ENCODE peak calls at places on chromosomes 3 and 15, in six cellular contexts. One of them, this sample, is unnamed.

GRCh38 chr3:173225351-173225750 is 84.3 kb upstream of the SPATA16 start:
- DNase-seq in K562: no peak
- DNase-seq in CD8-positive, alpha-beta T cell: no peak
- DNase-seq in fibroblast of the aortic adventitia: no peak
- DNase-seq in IMR-90: no peak
- DNase-seq in MM.1S: no peak
- DNase-seq in this sample: no peak

GRCh38 chr15:63380828-63381282 is 791 bp downstream of the CA12 start:
- DNase-seq in K562: no peak
- DNase-seq in CD8-positive, alpha-beta T cell: no peak
- DNase-seq in fibroblast of the aortic adventitia: peak; percentile 63
- DNase-seq in IMR-90: no peak
- DNase-seq in MM.1S: no peak
- DNase-seq in this sample: no peak

GRCh38 chr15:67720556-67721175 is 104.6 kb upstream of the SKOR1 start:
- DNase-seq in K562: no peak
- DNase-seq in CD8-positive, alpha-beta T cell: no peak
- DNase-seq in fibroblast of the aortic adventitia: no peak
- DNase-seq in IMR-90: no peak
- DNase-seq in MM.1S: no peak
- DNase-seq in this sample: no peak

GRCh38 chr3:126924458-126924857 is 58.5 kb upstream of the PLXNA1 start:
- DNase-seq in K562: no peak
- DNase-seq in CD8-positive, alpha-beta T cell: no peak
- DNase-seq in fibroblast of the aortic adventitia: no peak
- DNase-seq in IMR-90: no peak
- DNase-seq in MM.1S: no peak
- DNase-seq in this sample: no peak

GRCh38 chr3:72444642-72445223 is 403.5 kb downstream of the SHQ1 start:
- DNase-seq in K562: no peak
- DNase-seq in CD8-positive, alpha-beta T cell: no peak
- DNase-seq in fibroblast of the aortic adventitia: no peak
- DNase-seq in IMR-90: peak; percentile 12
- DNase-seq in MM.1S: peak; percentile 25
- DNase-seq in this sample: no peak

GRCh38 chr15:59174161-59174845 is 32.3 kb upstream of the LDHAL6B start:
- DNase-seq in K562: no peak
- DNase-seq in CD8-positive, alpha-beta T cell: no peak
- DNase-seq in fibroblast of the aortic adventitia: no peak
- DNase-seq in IMR-90: peak; percentile 36
- DNase-seq in MM.1S: no peak
- DNase-seq in this sample: no peak

GRCh38 chr15:101765772-101766456 is 37.4 kb upstream of the OR4F6 start:
- DNase-seq in K562: peak; percentile 3
- DNase-seq in CD8-positive, alpha-beta T cell: no peak
- DNase-seq in fibroblast of the aortic adventitia: no peak
- DNase-seq in IMR-90: no peak
- DNase-seq in MM.1S: no peak
- DNase-seq in this sample: no peak

GRCh38 chr3:132311860-132312259 is 5.3 kb upstream of the ACP3 start:
- DNase-seq in K562: no peak
- DNase-seq in CD8-positive, alpha-beta T cell: no peak
- DNase-seq in fibroblast of the aortic adventitia: peak; percentile 46
- DNase-seq in IMR-90: peak; percentile 32
- DNase-seq in MM.1S: no peak
- DNase-seq in this sample: no peak

GRCh38 chr3:9893739-9894138 is 3.3 kb downstream of the JAGN1 start:
- DNase-seq in K562: no peak
- DNase-seq in CD8-positive, alpha-beta T cell: no peak
- DNase-seq in fibroblast of the aortic adventitia: no peak
- DNase-seq in IMR-90: no peak
- DNase-seq in MM.1S: no peak
- DNase-seq in this sample: no peak

GRCh38 chr3:30970183-30970582 is 75.7 kb upstream of the GADL1 start:
- DNase-seq in K562: no peak
- DNase-seq in CD8-positive, alpha-beta T cell: no peak
- DNase-seq in fibroblast of the aortic adventitia: peak; percentile 11
- DNase-seq in IMR-90: no peak
- DNase-seq in MM.1S: no peak
- DNase-seq in this sample: peak; percentile 2

GRCh38 chr15:39925112-39925830 is 5.2 kb upstream of the GPR176 start:
- DNase-seq in K562: no peak
- DNase-seq in CD8-positive, alpha-beta T cell: no peak
- DNase-seq in fibroblast of the aortic adventitia: peak; percentile 37
- DNase-seq in IMR-90: peak; percentile 77
- DNase-seq in MM.1S: peak; percentile 19
- DNase-seq in this sample: peak; percentile 42

GRCh38 chr15:69324031-69324430 is 25.3 kb downstream of the PAQR5 start:
- DNase-seq in K562: no peak
- DNase-seq in CD8-positive, alpha-beta T cell: no peak
- DNase-seq in fibroblast of the aortic adventitia: no peak
- DNase-seq in IMR-90: no peak
- DNase-seq in MM.1S: no peak
- DNase-seq in this sample: no peak

GRCh38 chr3:158830391-158830790 is 28.5 kb downstream of the MFSD1 start:
- DNase-seq in K562: no peak
- DNase-seq in CD8-positive, alpha-beta T cell: no peak
- DNase-seq in fibroblast of the aortic adventitia: no peak
- DNase-seq in IMR-90: peak; percentile 48
- DNase-seq in MM.1S: no peak
- DNase-seq in this sample: no peak

GRCh38 chr3:60365360-60365759 is 885.9 kb downstream of the FHIT start:
- DNase-seq in K562: no peak
- DNase-seq in CD8-positive, alpha-beta T cell: no peak
- DNase-seq in fibroblast of the aortic adventitia: peak; percentile 19
- DNase-seq in IMR-90: peak; percentile 69
- DNase-seq in MM.1S: no peak
- DNase-seq in this sample: no peak

GRCh38 chr3:152175576-152175883 is 93.2 kb upstream of the MBNL1 start:
- DNase-seq in K562: no peak
- DNase-seq in CD8-positive, alpha-beta T cell: no peak
- DNase-seq in fibroblast of the aortic adventitia: peak; percentile 95
- DNase-seq in IMR-90: peak; percentile 95
- DNase-seq in MM.1S: no peak
- DNase-seq in this sample: no peak

GRCh38 chr3:14573706-14574105 is 33.6 kb upstream of the GRIP2 start:
- DNase-seq in K562: no peak
- DNase-seq in CD8-positive, alpha-beta T cell: no peak
- DNase-seq in fibroblast of the aortic adventitia: no peak
- DNase-seq in IMR-90: no peak
- DNase-seq in MM.1S: no peak
- DNase-seq in this sample: no peak

GRCh38 chr3:34207826-34208225 is 409.4 kb downstream of the PDCD6IP start:
- DNase-seq in K562: no peak
- DNase-seq in CD8-positive, alpha-beta T cell: no peak
- DNase-seq in fibroblast of the aortic adventitia: peak; percentile 16
- DNase-seq in IMR-90: no peak
- DNase-seq in MM.1S: no peak
- DNase-seq in this sample: no peak

GRCh38 chr3:56815571-56815970 is 13.8 kb upstream of the ARHGEF3 start:
- DNase-seq in K562: no peak
- DNase-seq in CD8-positive, alpha-beta T cell: no peak
- DNase-seq in fibroblast of the aortic adventitia: no peak
- DNase-seq in IMR-90: no peak
- DNase-seq in MM.1S: no peak
- DNase-seq in this sample: no peak
- H3K4me3 ChIP-seq in K562: no peak overlapping the region
- H3K4me3 ChIP-seq in CD8-positive, alpha-beta T cell: no peak overlapping the region
- H3K4me3 ChIP-seq in fibroblast of the aortic adventitia: no peak overlapping the region
- H3K4me3 ChIP-seq in IMR-90: no peak overlapping the region
- H3K4me3 ChIP-seq in MM.1S: no peak overlapping the region
- H3K4me3 ChIP-seq in this sample: no peak overlapping the region

GRCh38 chr15:85388962-85389361 is 8.6 kb downstream of the AKAP13 start:
- DNase-seq in K562: no peak
- DNase-seq in CD8-positive, alpha-beta T cell: no peak
- DNase-seq in fibroblast of the aortic adventitia: no peak
- DNase-seq in IMR-90: no peak
- DNase-seq in MM.1S: no peak
- DNase-seq in this sample: no peak

GRCh38 chr15:85393206-85393605 is 12.8 kb downstream of the AKAP13 start:
- DNase-seq in K562: no peak
- DNase-seq in CD8-positive, alpha-beta T cell: no peak
- DNase-seq in fibroblast of the aortic adventitia: no peak
- DNase-seq in IMR-90: no peak
- DNase-seq in MM.1S: no peak
- DNase-seq in this sample: no peak

GRCh38 chr15:85386261-85386660 is 5.9 kb downstream of the AKAP13 start:
- DNase-seq in K562: no peak
- DNase-seq in CD8-positive, alpha-beta T cell: no peak
- DNase-seq in fibroblast of the aortic adventitia: no peak
- DNase-seq in IMR-90: no peak
- DNase-seq in MM.1S: no peak
- DNase-seq in this sample: no peak

GRCh38 chr15:85389774-85390173 is 9.4 kb downstream of the AKAP13 start:
- DNase-seq in K562: no peak
- DNase-seq in CD8-positive, alpha-beta T cell: no peak
- DNase-seq in fibroblast of the aortic adventitia: no peak
- DNase-seq in IMR-90: no peak
- DNase-seq in MM.1S: no peak
- DNase-seq in this sample: no peak

DNA sequence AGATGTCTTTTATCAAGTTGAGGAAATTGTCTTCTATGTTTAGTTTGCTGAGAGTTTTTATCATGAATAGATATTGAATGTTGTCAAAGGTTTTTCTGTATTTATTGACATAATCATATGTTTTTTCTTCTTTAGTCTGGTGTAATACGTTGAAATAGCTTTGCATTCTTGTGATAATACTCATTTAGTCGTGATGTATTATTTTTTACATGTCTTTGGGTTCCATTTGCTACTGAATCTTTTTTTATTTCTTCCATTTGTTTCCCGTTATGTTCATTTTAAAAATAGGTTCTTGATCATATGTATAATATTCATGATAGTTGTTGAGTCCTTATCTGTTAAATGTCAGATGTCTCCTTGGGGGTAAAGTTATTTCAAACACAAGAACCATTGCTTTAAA is 8.1 kb downstream of the AKAP13 start:
- DNase-seq in K562: no peak
- DNase-seq in CD8-positive, alpha-beta T cell: no peak
- DNase-seq in fibroblast of the aortic adventitia: peak; percentile 67
- DNase-seq in IMR-90: no peak
- DNase-seq in MM.1S: no peak
- DNase-seq in this sample: no peak
- H3K4me3 ChIP-seq in K562: no peak overlapping the region
- H3K4me3 ChIP-seq in CD8-positive, alpha-beta T cell: no peak overlapping the region
- H3K4me3 ChIP-seq in fibroblast of the aortic adventitia: no peak overlapping the region
- H3K4me3 ChIP-seq in IMR-90: no peak overlapping the region
- H3K4me3 ChIP-seq in MM.1S: no peak overlapping the region
- H3K4me3 ChIP-seq in this sample: no peak overlapping the region

GRCh38 chr15:85950101-85950500 is 129.6 kb upstream of the AGBL1 start:
- DNase-seq in K562: no peak
- DNase-seq in CD8-positive, alpha-beta T cell: no peak
- DNase-seq in fibroblast of the aortic adventitia: no peak
- DNase-seq in IMR-90: no peak
- DNase-seq in MM.1S: peak; percentile 93
- DNase-seq in this sample: no peak
- H3K4me3 ChIP-seq in K562: no peak overlapping the region
- H3K4me3 ChIP-seq in CD8-positive, alpha-beta T cell: no peak overlapping the region
- H3K4me3 ChIP-seq in fibroblast of the aortic adventitia: no peak overlapping the region
- H3K4me3 ChIP-seq in IMR-90: no peak overlapping the region
- H3K4me3 ChIP-seq in MM.1S: no peak overlapping the region
- H3K4me3 ChIP-seq in this sample: no peak overlapping the region

GRCh38 chr3:13550257-13550693 is 1.4 kb downstream of the FBLN2 start:
- DNase-seq in K562: no peak
- DNase-seq in CD8-positive, alpha-beta T cell: no peak
- DNase-seq in fibroblast of the aortic adventitia: no peak
- DNase-seq in IMR-90: no peak
- DNase-seq in MM.1S: no peak
- DNase-seq in this sample: no peak

GRCh38 chr3:13548696-13549512 is at the start of gene FBLN2:
- DNase-seq in K562: peak; percentile 100
- DNase-seq in CD8-positive, alpha-beta T cell: peak; percentile 11
- DNase-seq in fibroblast of the aortic adventitia: peak; percentile 46
- DNase-seq in IMR-90: no peak
- DNase-seq in MM.1S: no peak
- DNase-seq in this sample: peak; percentile 100

GRCh38 chr3:13552855-13553652 is 4.1 kb downstream of the FBLN2 start:
- DNase-seq in K562: no peak
- DNase-seq in CD8-positive, alpha-beta T cell: no peak
- DNase-seq in fibroblast of the aortic adventitia: peak; percentile 64
- DNase-seq in IMR-90: no peak
- DNase-seq in MM.1S: no peak
- DNase-seq in this sample: no peak

GRCh38 chr3:13549513-13550256 is 760 bp downstream of the FBLN2 start:
- DNase-seq in K562: no peak
- DNase-seq in CD8-positive, alpha-beta T cell: peak; percentile 29
- DNase-seq in fibroblast of the aortic adventitia: no peak
- DNase-seq in IMR-90: no peak
- DNase-seq in MM.1S: no peak
- DNase-seq in this sample: peak; percentile 53

GRCh38 chr3:13550791-13551360 is 2.0 kb downstream of the FBLN2 start:
- DNase-seq in K562: no peak
- DNase-seq in CD8-positive, alpha-beta T cell: no peak
- DNase-seq in fibroblast of the aortic adventitia: no peak
- DNase-seq in IMR-90: no peak
- DNase-seq in MM.1S: no peak
- DNase-seq in this sample: peak; percentile 45
- H3K4me3 ChIP-seq in K562: no peak overlapping the region
- H3K4me3 ChIP-seq in CD8-positive, alpha-beta T cell: no peak overlapping the region
- H3K4me3 ChIP-seq in fibroblast of the aortic adventitia: peak overlapping the region; percentile 73
- H3K4me3 ChIP-seq in IMR-90: no peak overlapping the region
- H3K4me3 ChIP-seq in MM.1S: no peak overlapping the region
- H3K4me3 ChIP-seq in this sample: no peak overlapping the region

DNA sequence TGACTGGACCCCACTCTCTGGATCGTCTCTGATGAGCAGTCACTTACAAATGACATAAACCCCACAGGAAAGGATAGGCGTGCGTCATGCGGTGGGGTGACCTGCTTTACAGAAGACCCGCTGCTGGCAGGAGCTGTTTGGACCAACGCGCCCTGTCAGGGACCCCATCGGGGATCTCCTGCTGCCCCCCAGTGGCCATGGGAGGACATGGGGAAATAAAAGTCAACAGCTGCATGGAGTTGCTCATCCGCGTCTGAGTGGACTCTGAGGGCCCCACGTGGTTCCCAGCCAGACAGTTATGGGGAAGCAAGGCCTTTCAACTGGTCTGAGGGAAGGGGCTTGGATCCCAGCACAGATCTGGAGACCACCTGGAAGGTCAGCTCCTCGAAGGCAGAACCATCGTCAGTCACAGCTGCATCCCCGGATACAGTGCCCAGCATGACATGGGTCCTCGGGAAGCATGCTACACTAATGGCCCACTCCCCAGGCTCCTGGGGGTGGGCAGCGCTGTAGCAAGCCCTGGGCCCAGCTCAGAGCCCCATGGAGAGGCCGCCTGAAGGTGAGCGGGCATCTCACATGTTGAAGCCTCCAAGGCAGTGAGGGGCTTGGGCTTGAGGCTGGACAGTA is 32.1 kb downstream of the PTH1R start:
- DNase-seq in K562: peak; percentile 90
- DNase-seq in CD8-positive, alpha-beta T cell: peak; percentile 69
- DNase-seq in fibroblast of the aortic adventitia: peak; percentile 78
- DNase-seq in IMR-90: peak; percentile 85
- DNase-seq in MM.1S: peak; percentile 57
- DNase-seq in this sample: peak; percentile 98
- H3K4me3 ChIP-seq in K562: no peak overlapping the region
- H3K4me3 ChIP-seq in CD8-positive, alpha-beta T cell: no peak overlapping the region
- H3K4me3 ChIP-seq in fibroblast of the aortic adventitia: no peak overlapping the region
- H3K4me3 ChIP-seq in IMR-90: no peak overlapping the region
- H3K4me3 ChIP-seq in MM.1S: no peak overlapping the region
- H3K4me3 ChIP-seq in this sample: no peak overlapping the region

GRCh38 chr15:57296473-57297162 is 79.7 kb upstream of the CGNL1 start:
- DNase-seq in K562: no peak
- DNase-seq in CD8-positive, alpha-beta T cell: no peak
- DNase-seq in fibroblast of the aortic adventitia: no peak
- DNase-seq in IMR-90: no peak
- DNase-seq in MM.1S: no peak
- DNase-seq in this sample: no peak
- H3K4me3 ChIP-seq in K562: no peak overlapping the region
- H3K4me3 ChIP-seq in CD8-positive, alpha-beta T cell: no peak overlapping the region
- H3K4me3 ChIP-seq in fibroblast of the aortic adventitia: no peak overlapping the region
- H3K4me3 ChIP-seq in IMR-90: no peak overlapping the region
- H3K4me3 ChIP-seq in MM.1S: no peak overlapping the region
- H3K4me3 ChIP-seq in this sample: no peak overlapping the region